ENCODE peak calls at places on chromosomes 3 and 15, in six cellular contexts. I is stimulated activated CD4-positive, alpha-beta T cell treated with anti-CD3 and anti-CD28 coated beads, Interleukin-15, amount 100 ng/mL, for 1 hour; W is ovary; B is mesenchymal stem cell; S is SIG-M5; U is neuronal stem cell. Q is an unnamed sample.

GRCh38 chr15:51266548-51266947 is 71.8 kb downstream of the CYP19A1 start:
- DNase-seq in I (no peak), W (no peak), B (no peak), S (no peak), U (no peak), Q (no peak)

GRCh38 chr3:76352848-76353130 is 567.4 kb upstream of the ZNF717 start:
- DNase-seq in I (no peak), W (no peak), B (no peak), S (no peak), U (no peak), Q (no peak)

GRCh38 chr3:151225040-151225975 is 22.3 kb upstream of the GPR171 start:
- DNase-seq in I (no peak), W (no peak), B (no peak), S (no peak), U (no peak), Q (no peak)

GRCh38 chr15:97903560-97904195 is 56.8 kb upstream of the ARRDC4 start:
- DNase-seq in I (no peak), W (no peak), B (no peak), S (no peak), U (no peak), Q (no peak)

GRCh38 chr3:125403789-125404188 is 28.7 kb upstream of the ZNF148 start:
- DNase-seq in I (no peak), W (no peak), B (no peak), S (no peak), U (no peak), Q (no peak)

GRCh38 chr3:13217736-13218540 is 144.7 kb upstream of the IQSEC1 start:
- DNase-seq in I (no peak), W (no peak), B (no peak), S (no peak), U (no peak), Q (no peak)

GRCh38 chr3:155585384-155585783 is 159.5 kb downstream of the PLCH1 start:
- DNase-seq in I (no peak), W (no peak), B (no peak), S (no peak), U (peak), Q (no peak)

GRCh38 chr3:108215876-108216275 is 6.3 kb downstream of the IFT57 start:
- DNase-seq in I (no peak), W (no peak), B (peak), S (no peak), U (no peak), Q (no peak)

GRCh38 chr3:111747490-111747889 is 111.6 kb upstream of the PHLDB2 start:
- DNase-seq in I (no peak), W (no peak), B (peak), S (no peak), U (no peak), Q (no peak)

GRCh38 chr3:134737520-134737919 is 57.5 kb upstream of the EPHB1 start:
- DNase-seq in I (no peak), W (no peak), B (no peak), S (no peak), U (no peak), Q (no peak)

GRCh38 chr3:144112036-144112435 is 140.4 kb downstream of the DIPK2A start:
- DNase-seq in I (no peak), W (no peak), B (no peak), S (no peak), U (no peak), Q (no peak)

GRCh38 chr3:144864646-144865045 is 893.0 kb downstream of the DIPK2A start:
- DNase-seq in I (no peak), W (no peak), B (no peak), S (no peak), U (no peak), Q (no peak)

GRCh38 chr15:29613951-29614382 is 208.3 kb downstream of the TJP1 start:
- DNase-seq in I (no peak), W (no peak), B (no peak), S (no peak), U (no peak), Q (no peak)

GRCh38 chr15:88725305-88726220 is 77.7 kb upstream of the ACAN start:
- DNase-seq in I (no peak), W (no peak), B (no peak), S (no peak), U (no peak), Q (no peak)

GRCh38 chr3:23480324-23480704 is 277.2 kb downstream of the UBE2E2 start:
- DNase-seq in I (no peak), W (no peak), B (no peak), S (no peak), U (no peak), Q (no peak)

Q was measured in adrenal gland.